ENCODE peak calls at places on chromosomes 7 and 10, in eight cellular contexts. One of them, this sample, is unnamed.

GRCh38 chr7:135414208-135414607 is 95.7 kb downstream of the CNOT4 start:
- DNase-seq in endodermal cell: no peak
- DNase-seq in left ventricle myocardium inferior: no peak
- DNase-seq in AG04449: no peak
- DNase-seq in adrenal gland: no peak
- DNase-seq in fibroblast of pulmonary artery: no peak
- DNase-seq in PC-3: no peak
- DNase-seq in kidney epithelial cell: no peak
- DNase-seq in this sample: no peak

GRCh38 chr10:88843171-88843570 is 8.5 kb downstream of the ANKRD22 start:
- DNase-seq in endodermal cell: no peak
- DNase-seq in left ventricle myocardium inferior: no peak
- DNase-seq in AG04449: no peak
- DNase-seq in adrenal gland: no peak
- DNase-seq in fibroblast of pulmonary artery: no peak
- DNase-seq in PC-3: no peak
- DNase-seq in kidney epithelial cell: no peak
- DNase-seq in this sample: no peak

GRCh38 chr7:13551503-13551902 is 438.0 kb downstream of the ETV1 start:
- DNase-seq in endodermal cell: no peak
- DNase-seq in left ventricle myocardium inferior: no peak
- DNase-seq in AG04449: no peak
- DNase-seq in adrenal gland: no peak
- DNase-seq in fibroblast of pulmonary artery: no peak
- DNase-seq in PC-3: no peak
- DNase-seq in kidney epithelial cell: no peak
- DNase-seq in this sample: peak

GRCh38 chr10:133174689-133175263 is 14.8 kb downstream of the KNDC1 start:
- DNase-seq in endodermal cell: no peak
- DNase-seq in left ventricle myocardium inferior: no peak
- DNase-seq in AG04449: no peak
- DNase-seq in adrenal gland: no peak
- DNase-seq in fibroblast of pulmonary artery: no peak
- DNase-seq in PC-3: no peak
- DNase-seq in kidney epithelial cell: no peak
- DNase-seq in this sample: no peak

GRCh38 chr10:3805791-3806381 is 20.9 kb upstream of the KLF6 start:
- DNase-seq in endodermal cell: peak
- DNase-seq in left ventricle myocardium inferior: peak
- DNase-seq in AG04449: no peak
- DNase-seq in adrenal gland: no peak
- DNase-seq in fibroblast of pulmonary artery: peak
- DNase-seq in PC-3: peak
- DNase-seq in kidney epithelial cell: no peak
- DNase-seq in this sample: no peak

GRCh38 chr10:5961405-5962100 is 15.8 kb downstream of the IL15RA start:
- DNase-seq in endodermal cell: peak
- DNase-seq in left ventricle myocardium inferior: no peak
- DNase-seq in AG04449: no peak
- DNase-seq in adrenal gland: no peak
- DNase-seq in fibroblast of pulmonary artery: no peak
- DNase-seq in PC-3: no peak
- DNase-seq in kidney epithelial cell: no peak
- DNase-seq in this sample: no peak

GRCh38 chr10:4131407-4132215 is 346.6 kb upstream of the KLF6 start:
- DNase-seq in endodermal cell: no peak
- DNase-seq in left ventricle myocardium inferior: no peak
- DNase-seq in AG04449: peak
- DNase-seq in adrenal gland: peak
- DNase-seq in fibroblast of pulmonary artery: peak
- DNase-seq in PC-3: peak
- DNase-seq in kidney epithelial cell: peak
- DNase-seq in this sample: no peak

GRCh38 chr7:140694592-140694991 is 1.9 kb upstream of the NDUFB2 start:
- DNase-seq in endodermal cell: no peak
- DNase-seq in left ventricle myocardium inferior: no peak
- DNase-seq in AG04449: no peak
- DNase-seq in adrenal gland: peak
- DNase-seq in fibroblast of pulmonary artery: no peak
- DNase-seq in PC-3: no peak
- DNase-seq in kidney epithelial cell: no peak
- DNase-seq in this sample: no peak

GRCh38 chr7:20198295-20198694 is 18.9 kb downstream of the MACC1 start:
- DNase-seq in endodermal cell: no peak
- DNase-seq in left ventricle myocardium inferior: no peak
- DNase-seq in AG04449: no peak
- DNase-seq in adrenal gland: no peak
- DNase-seq in fibroblast of pulmonary artery: no peak
- DNase-seq in PC-3: no peak
- DNase-seq in kidney epithelial cell: no peak
- DNase-seq in this sample: no peak

GRCh38 chr7:14336256-14336655 is 346.8 kb upstream of the ETV1 start:
- DNase-seq in endodermal cell: no peak
- DNase-seq in left ventricle myocardium inferior: no peak
- DNase-seq in AG04449: no peak
- DNase-seq in adrenal gland: no peak
- DNase-seq in fibroblast of pulmonary artery: no peak
- DNase-seq in PC-3: no peak
- DNase-seq in kidney epithelial cell: no peak
- DNase-seq in this sample: no peak

GRCh38 chr7:70307544-70308106 is 709.4 kb downstream of the AUTS2 start:
- DNase-seq in endodermal cell: no peak
- DNase-seq in left ventricle myocardium inferior: no peak
- DNase-seq in AG04449: no peak
- DNase-seq in adrenal gland: no peak
- DNase-seq in fibroblast of pulmonary artery: no peak
- DNase-seq in PC-3: no peak
- DNase-seq in kidney epithelial cell: no peak
- DNase-seq in this sample: no peak

GRCh38 chr7:73606801-73607691 is 17.3 kb downstream of the MLXIPL start:
- DNase-seq in endodermal cell: peak
- DNase-seq in left ventricle myocardium inferior: peak
- DNase-seq in AG04449: no peak
- DNase-seq in adrenal gland: no peak
- DNase-seq in fibroblast of pulmonary artery: peak
- DNase-seq in PC-3: peak
- DNase-seq in kidney epithelial cell: no peak
- DNase-seq in this sample: no peak

GRCh38 chr7:95592570-95592969 is 3.7 kb downstream of the PDK4 start:
- DNase-seq in endodermal cell: no peak
- DNase-seq in left ventricle myocardium inferior: no peak
- DNase-seq in AG04449: no peak
- DNase-seq in adrenal gland: no peak
- DNase-seq in fibroblast of pulmonary artery: no peak
- DNase-seq in PC-3: no peak
- DNase-seq in kidney epithelial cell: no peak
- DNase-seq in this sample: no peak

GRCh38 chr10:117137911-117138642 is at the start of gene VAX1:
- DNase-seq in endodermal cell: peak
- DNase-seq in left ventricle myocardium inferior: no peak
- DNase-seq in AG04449: no peak
- DNase-seq in adrenal gland: no peak
- DNase-seq in fibroblast of pulmonary artery: no peak
- DNase-seq in PC-3: peak
- DNase-seq in kidney epithelial cell: no peak
- DNase-seq in this sample: no peak

GRCh38 chr10:19328582-19328981 is 280.0 kb downstream of the MALRD1 start:
- DNase-seq in endodermal cell: no peak
- DNase-seq in left ventricle myocardium inferior: no peak
- DNase-seq in AG04449: no peak
- DNase-seq in adrenal gland: no peak
- DNase-seq in fibroblast of pulmonary artery: no peak
- DNase-seq in PC-3: peak
- DNase-seq in kidney epithelial cell: no peak
- DNase-seq in this sample: no peak

GRCh38 chr7:141737118-141737835 is 881 bp upstream of the SSBP1 start:
- DNase-seq in endodermal cell: no peak
- DNase-seq in left ventricle myocardium inferior: no peak
- DNase-seq in AG04449: no peak
- DNase-seq in adrenal gland: no peak
- DNase-seq in fibroblast of pulmonary artery: peak
- DNase-seq in PC-3: peak
- DNase-seq in kidney epithelial cell: no peak
- DNase-seq in this sample: peak

GRCh38 chr7:80453699-80454340 is 58.0 kb downstream of the GNAT3 start:
- DNase-seq in endodermal cell: no peak
- DNase-seq in left ventricle myocardium inferior: no peak
- DNase-seq in AG04449: no peak
- DNase-seq in adrenal gland: no peak
- DNase-seq in fibroblast of pulmonary artery: peak
- DNase-seq in PC-3: peak
- DNase-seq in kidney epithelial cell: no peak
- DNase-seq in this sample: no peak

GRCh38 chr10:82150123-82150900 is 275.3 kb downstream of the NRG3 start:
- DNase-seq in endodermal cell: peak
- DNase-seq in left ventricle myocardium inferior: no peak
- DNase-seq in AG04449: no peak
- DNase-seq in adrenal gland: no peak
- DNase-seq in fibroblast of pulmonary artery: peak
- DNase-seq in PC-3: no peak
- DNase-seq in kidney epithelial cell: no peak
- DNase-seq in this sample: no peak
- TF ChIP-seq CTCF in endodermal cell: peak
- TF ChIP-seq CTCF in left ventricle myocardium inferior: peak
- TF ChIP-seq CTCF in AG04449: no peak
- TF ChIP-seq CTCF in adrenal gland: peak
- TF ChIP-seq CTCF in fibroblast of pulmonary artery: peak
- TF ChIP-seq CTCF in PC-3: no peak
- TF ChIP-seq CTCF in kidney epithelial cell: peak
- TF ChIP-seq CTCF in this sample: peak

DNA sequence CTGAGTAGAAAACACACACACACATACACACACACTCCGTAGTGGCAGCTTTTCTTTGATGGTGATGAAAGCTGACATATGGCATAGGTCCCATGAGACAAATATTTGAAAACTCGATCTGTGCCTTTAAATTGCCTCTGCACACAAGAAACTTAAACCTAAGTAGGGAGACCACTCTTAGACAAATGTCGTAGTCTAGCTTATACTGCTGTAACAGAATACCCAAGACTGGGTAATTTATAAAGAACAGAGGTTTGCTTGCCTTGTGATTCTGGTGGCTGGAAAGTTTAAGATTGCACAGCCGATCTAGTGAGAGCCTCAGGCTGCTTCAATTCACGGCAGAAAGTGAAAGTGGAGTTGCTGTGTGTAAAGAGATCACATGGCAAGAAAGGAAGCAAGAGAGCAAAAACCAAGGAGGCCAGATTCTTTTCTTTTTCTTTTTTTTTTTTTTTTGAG is 489.4 kb upstream of the SORCS1 start:
- DNase-seq in endodermal cell: no peak
- DNase-seq in left ventricle myocardium inferior: no peak
- DNase-seq in AG04449: peak
- DNase-seq in adrenal gland: peak
- DNase-seq in fibroblast of pulmonary artery: peak
- DNase-seq in PC-3: peak
- DNase-seq in kidney epithelial cell: peak
- DNase-seq in this sample: peak
- H3K4me3 ChIP-seq in endodermal cell: no peak
- H3K4me3 ChIP-seq in left ventricle myocardium inferior: peak
- H3K4me3 ChIP-seq in AG04449: peak
- H3K4me3 ChIP-seq in adrenal gland: peak
- H3K4me3 ChIP-seq in fibroblast of pulmonary artery: peak
- H3K4me3 ChIP-seq in PC-3: peak
- H3K4me3 ChIP-seq in kidney epithelial cell: peak
- H3K4me3 ChIP-seq in this sample: peak

GRCh38 chr7:116293139-116293538 is 82.8 kb downstream of the TES start:
- DNase-seq in endodermal cell: no peak
- DNase-seq in left ventricle myocardium inferior: no peak
- DNase-seq in AG04449: no peak
- DNase-seq in adrenal gland: no peak
- DNase-seq in fibroblast of pulmonary artery: no peak
- DNase-seq in PC-3: no peak
- DNase-seq in kidney epithelial cell: no peak
- DNase-seq in this sample: no peak

GRCh38 chr7:116291937-116292336 is 81.6 kb downstream of the TES start:
- DNase-seq in endodermal cell: no peak
- DNase-seq in left ventricle myocardium inferior: no peak
- DNase-seq in AG04449: no peak
- DNase-seq in adrenal gland: no peak
- DNase-seq in fibroblast of pulmonary artery: no peak
- DNase-seq in PC-3: no peak
- DNase-seq in kidney epithelial cell: no peak
- DNase-seq in this sample: no peak

GRCh38 chr7:116293633-116294032 is 83.3 kb downstream of the TES start:
- DNase-seq in endodermal cell: no peak
- DNase-seq in left ventricle myocardium inferior: no peak
- DNase-seq in AG04449: no peak
- DNase-seq in adrenal gland: no peak
- DNase-seq in fibroblast of pulmonary artery: no peak
- DNase-seq in PC-3: no peak
- DNase-seq in kidney epithelial cell: no peak
- DNase-seq in this sample: no peak

GRCh38 chr7:116292381-116292780 is 82.0 kb downstream of the TES start:
- DNase-seq in endodermal cell: no peak
- DNase-seq in left ventricle myocardium inferior: no peak
- DNase-seq in AG04449: no peak
- DNase-seq in adrenal gland: no peak
- DNase-seq in fibroblast of pulmonary artery: no peak
- DNase-seq in PC-3: no peak
- DNase-seq in kidney epithelial cell: no peak
- DNase-seq in this sample: no peak

DNA sequence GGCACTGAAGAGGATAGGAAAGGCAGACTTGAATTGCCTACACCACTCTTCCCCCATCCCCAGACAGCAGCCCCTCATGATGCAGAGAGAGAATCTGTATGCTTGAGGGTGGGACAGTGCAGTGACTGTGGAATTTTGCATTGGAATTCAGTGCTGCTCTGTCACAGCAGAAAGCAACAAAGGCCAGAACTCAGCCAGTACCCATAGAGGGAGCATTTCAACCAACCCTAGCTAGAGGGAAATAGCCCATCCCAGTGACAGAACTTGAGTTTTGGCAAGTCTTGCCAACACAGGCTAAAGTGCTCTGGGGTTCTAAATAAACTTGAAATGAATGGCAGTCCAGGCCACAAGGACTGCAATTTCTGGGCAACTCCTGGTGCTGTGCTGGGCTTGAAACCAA is 80.4 kb downstream of the TES start:
- DNase-seq in endodermal cell: peak
- DNase-seq in left ventricle myocardium inferior: no peak
- DNase-seq in AG04449: no peak
- DNase-seq in adrenal gland: no peak
- DNase-seq in fibroblast of pulmonary artery: no peak
- DNase-seq in PC-3: no peak
- DNase-seq in kidney epithelial cell: no peak
- DNase-seq in this sample: no peak
- TF ChIP-seq CTCF in endodermal cell: peak
- TF ChIP-seq CTCF in left ventricle myocardium inferior: peak
- TF ChIP-seq CTCF in AG04449: no peak
- TF ChIP-seq CTCF in adrenal gland: no peak
- TF ChIP-seq CTCF in fibroblast of pulmonary artery: peak
- TF ChIP-seq CTCF in PC-3: no peak
- TF ChIP-seq CTCF in kidney epithelial cell: no peak
- TF ChIP-seq CTCF in this sample: peak

DNA sequence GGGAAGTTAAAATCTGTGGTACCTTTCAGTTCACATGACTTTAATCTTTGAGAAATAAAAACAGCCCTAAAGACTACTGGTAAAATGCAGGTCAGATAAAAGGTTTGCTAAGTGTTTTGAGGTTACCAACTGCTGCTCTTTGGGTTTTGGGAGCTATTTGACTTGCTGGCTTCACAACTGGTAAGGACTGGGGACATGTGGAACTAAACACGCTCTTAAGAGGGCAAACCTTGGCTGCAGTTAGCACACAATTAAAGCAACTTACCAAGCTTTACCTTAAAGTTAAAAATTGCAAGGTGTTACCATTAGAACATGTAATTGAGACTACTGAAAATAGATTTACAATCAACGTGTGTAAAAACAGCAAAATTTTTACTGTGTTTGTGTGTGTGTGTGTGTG is 220.2 kb downstream of the PHF14 start:
- DNase-seq in endodermal cell: no peak
- DNase-seq in left ventricle myocardium inferior: no peak
- DNase-seq in AG04449: no peak
- DNase-seq in adrenal gland: no peak
- DNase-seq in fibroblast of pulmonary artery: no peak
- DNase-seq in PC-3: no peak
- DNase-seq in kidney epithelial cell: no peak
- DNase-seq in this sample: no peak
- H3K4me3 ChIP-seq in endodermal cell: no peak
- H3K4me3 ChIP-seq in left ventricle myocardium inferior: peak
- H3K4me3 ChIP-seq in AG04449: no peak
- H3K4me3 ChIP-seq in adrenal gland: peak
- H3K4me3 ChIP-seq in fibroblast of pulmonary artery: no peak
- H3K4me3 ChIP-seq in PC-3: no peak
- H3K4me3 ChIP-seq in kidney epithelial cell: no peak
- H3K4me3 ChIP-seq in this sample: no peak